ENCODE peak calls at places on chromosome 11, in four cellular contexts. One of them, this sample, is unnamed.

GRCh38 chr11:74682731-74683278 is 48.4 kb downstream of the CHRDL2 start:
- DNase-seq in fibroblast of pulmonary artery: no peak
- DNase-seq in GM23338: peak; percentile 16
- DNase-seq in AG04450: no peak
- DNase-seq in this sample: no peak

GRCh38 chr11:45982656-45983470 is 60.4 kb downstream of the LARGE2 start:
- DNase-seq in fibroblast of pulmonary artery: peak; percentile 92
- DNase-seq in AG04450: peak; percentile 72
- DNase-seq in GM23338: peak; percentile 90
- DNase-seq in this sample: peak; percentile 87

GRCh38 chr11:32426819-32427615 is 8.3 kb downstream of the WT1 start:
- DNase-seq in AG04450: no peak
- DNase-seq in GM23338: peak; percentile 73
- DNase-seq in fibroblast of pulmonary artery: peak; percentile 78
- DNase-seq in this sample: no peak

GRCh38 chr11:93198221-93198650 is 445 bp upstream of the SLC36A4 start:
- DNase-seq in fibroblast of pulmonary artery: peak; percentile 49
- DNase-seq in GM23338: no peak
- DNase-seq in AG04450: no peak
- DNase-seq in this sample: no peak

GRCh38 chr11:21723681-21724080 is 469.2 kb upstream of the ANO5 start:
- DNase-seq in AG04450: no peak
- DNase-seq in GM23338: no peak
- DNase-seq in fibroblast of pulmonary artery: no peak
- DNase-seq in this sample: no peak

GRCh38 chr11:79794484-79795393 is 353.9 kb upstream of the TENM4 start:
- DNase-seq in AG04450: no peak
- DNase-seq in GM23338: peak; percentile 2
- DNase-seq in fibroblast of pulmonary artery: no peak
- DNase-seq in this sample: no peak

GRCh38 chr11:16204261-16204660 is 152.1 kb downstream of the SOX6 start:
- DNase-seq in AG04450: no peak
- DNase-seq in fibroblast of pulmonary artery: no peak
- DNase-seq in GM23338: no peak
- DNase-seq in this sample: no peak

GRCh38 chr11:123438191-123438627 is 8.1 kb downstream of the GRAMD1B start:
- DNase-seq in AG04450: no peak
- DNase-seq in GM23338: peak; percentile 26
- DNase-seq in fibroblast of pulmonary artery: no peak
- DNase-seq in this sample: no peak

GRCh38 chr11:128356992-128357391 is 230.4 kb downstream of the ETS1 start:
- DNase-seq in GM23338: no peak
- DNase-seq in AG04450: no peak
- DNase-seq in fibroblast of pulmonary artery: no peak
- DNase-seq in this sample: no peak

GRCh38 chr11:82225502-82225901 is 508.2 kb downstream of the FAM181B start:
- DNase-seq in fibroblast of pulmonary artery: no peak
- DNase-seq in GM23338: no peak
- DNase-seq in AG04450: no peak
- DNase-seq in this sample: no peak

GRCh38 chr11:82225930-82226329 is 507.7 kb downstream of the FAM181B start:
- DNase-seq in GM23338: peak; percentile 36
- DNase-seq in fibroblast of pulmonary artery: no peak
- DNase-seq in AG04450: no peak
- DNase-seq in this sample: no peak

GRCh38 chr11:82233211-82233610 is 500.5 kb downstream of the FAM181B start:
- DNase-seq in AG04450: no peak
- DNase-seq in GM23338: no peak
- DNase-seq in fibroblast of pulmonary artery: no peak
- DNase-seq in this sample: peak; percentile 8

GRCh38 chr11:82234256-82234655 is 499.4 kb downstream of the FAM181B start:
- DNase-seq in GM23338: no peak
- DNase-seq in AG04450: no peak
- DNase-seq in fibroblast of pulmonary artery: no peak
- DNase-seq in this sample: no peak

DNA sequence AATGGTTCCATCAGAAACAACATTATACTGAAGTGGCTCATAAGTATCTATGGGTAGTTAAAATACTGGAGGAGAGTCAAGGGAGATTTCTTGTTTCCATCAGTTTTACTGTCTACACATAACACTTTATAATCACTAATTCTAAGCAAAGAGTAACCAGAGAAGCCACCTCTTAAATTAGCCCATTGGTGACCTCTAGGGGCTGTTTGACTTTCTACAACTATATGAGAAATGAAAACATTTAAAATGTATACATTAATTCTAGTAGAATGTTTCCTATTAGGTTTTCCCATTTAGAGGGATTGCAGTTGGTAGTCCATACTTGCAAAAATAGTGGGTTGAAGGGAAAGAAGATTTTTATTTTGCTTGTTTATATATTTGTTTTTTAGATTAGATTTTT is 504.3 kb downstream of the FAM181B start:
- DNase-seq in fibroblast of pulmonary artery: peak; percentile 22
- DNase-seq in AG04450: no peak
- DNase-seq in GM23338: peak; percentile 71
- DNase-seq in this sample: peak; percentile 33
- TF ChIP-seq CTCF in fibroblast of pulmonary artery: peak; percentile 12
- TF ChIP-seq CTCF in AG04450: peak; percentile 36
- TF ChIP-seq CTCF in GM23338: peak; percentile 73
- TF ChIP-seq CTCF in this sample: peak; percentile 35

GRCh38 chr11:94912806-94913205 is 60.5 kb downstream of the CWC15 start:
- DNase-seq in fibroblast of pulmonary artery: no peak
- DNase-seq in AG04450: no peak
- DNase-seq in GM23338: no peak
- DNase-seq in this sample: no peak
- H3K4me3 ChIP-seq in fibroblast of pulmonary artery: no peak overlapping the region
- H3K4me3 ChIP-seq in AG04450: no peak overlapping the region
- H3K4me3 ChIP-seq in GM23338: no peak overlapping the region
- H3K4me3 ChIP-seq in this sample: no peak overlapping the region

GRCh38 chr11:120953230-120953558 is 70.7 kb upstream of the TBCEL start:
- DNase-seq in GM23338: no peak
- DNase-seq in AG04450: no peak
- DNase-seq in fibroblast of pulmonary artery: no peak
- DNase-seq in this sample: no peak

GRCh38 chr11:120954381-120954780 is 69.5 kb upstream of the TBCEL start:
- DNase-seq in GM23338: no peak
- DNase-seq in fibroblast of pulmonary artery: no peak
- DNase-seq in AG04450: no peak
- DNase-seq in this sample: no peak

GRCh38 chr11:120950880-120951279 is 73.0 kb upstream of the TBCEL start:
- DNase-seq in AG04450: no peak
- DNase-seq in GM23338: no peak
- DNase-seq in fibroblast of pulmonary artery: no peak
- DNase-seq in this sample: no peak

GRCh38 chr11:120956710-120957500 is 67.0 kb upstream of the TBCEL start:
- DNase-seq in fibroblast of pulmonary artery: no peak
- DNase-seq in AG04450: no peak
- DNase-seq in GM23338: peak; percentile 82
- DNase-seq in this sample: no peak

GRCh38 chr11:120952503-120953229 is 71.2 kb upstream of the TBCEL start:
- DNase-seq in GM23338: peak; percentile 93
- DNase-seq in AG04450: peak; percentile 21
- DNase-seq in fibroblast of pulmonary artery: peak; percentile 77
- DNase-seq in this sample: peak; percentile 67
- TF ChIP-seq CTCF in GM23338: peak; percentile 85
- TF ChIP-seq CTCF in AG04450: peak; percentile 77
- TF ChIP-seq CTCF in fibroblast of pulmonary artery: peak; percentile 68
- TF ChIP-seq CTCF in this sample: peak; percentile 86

DNA sequence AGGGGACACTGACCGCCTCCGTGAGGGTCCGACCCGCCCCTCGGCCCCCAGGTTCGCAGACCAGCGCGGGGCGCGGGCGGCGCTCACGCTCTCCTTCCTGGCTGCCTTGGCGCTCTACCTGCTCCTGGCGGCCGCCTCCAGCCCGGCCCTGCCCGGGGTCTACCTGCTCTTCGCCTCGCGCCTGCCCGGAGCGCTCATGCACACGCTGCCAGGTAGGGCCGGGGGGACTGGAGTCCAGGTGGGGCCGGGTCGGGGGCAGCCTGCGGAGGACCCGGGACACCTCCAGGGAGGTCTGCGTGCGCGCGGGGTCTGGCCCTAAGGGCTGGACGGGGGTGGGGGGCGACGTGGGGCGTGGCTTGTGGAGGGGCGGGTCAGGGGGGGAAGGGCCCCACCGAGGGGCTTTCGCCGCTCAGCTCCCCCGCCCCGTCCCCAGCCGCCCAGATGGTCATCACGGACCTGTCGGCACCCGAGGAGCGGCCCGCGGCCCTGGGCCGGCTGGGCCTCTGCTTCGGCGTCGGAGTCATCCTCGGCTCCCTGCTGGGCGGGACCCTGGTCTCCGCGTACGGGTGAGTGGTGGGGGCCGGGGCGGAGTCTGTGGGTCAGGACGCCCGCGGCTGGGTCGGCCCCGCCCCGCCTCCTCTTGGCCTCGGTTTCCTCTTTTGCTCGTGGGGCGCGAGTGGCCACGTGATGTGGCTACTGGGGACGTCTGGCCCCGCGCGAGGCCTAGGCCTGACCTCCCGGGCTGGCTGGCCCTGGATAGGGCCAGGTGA is 19.9 kb downstream of the PHLDA2 start:
- DNase-seq in AG04450: no peak
- DNase-seq in fibroblast of pulmonary artery: no peak
- DNase-seq in GM23338: peak; percentile 48
- DNase-seq in this sample: no peak
- H3K4me3 ChIP-seq in AG04450: no peak overlapping the region
- H3K4me3 ChIP-seq in fibroblast of pulmonary artery: no peak overlapping the region
- H3K4me3 ChIP-seq in GM23338: peak overlapping the region; percentile 28
- H3K4me3 ChIP-seq in this sample: no peak overlapping the region

GRCh38 chr11:125977333-125977732 is 31.5 kb downstream of the VSIG10L2 start:
- DNase-seq in AG04450: no peak
- DNase-seq in GM23338: no peak
- DNase-seq in fibroblast of pulmonary artery: no peak
- DNase-seq in this sample: no peak
- TF ChIP-seq CTCF in AG04450: no peak
- TF ChIP-seq CTCF in GM23338: no peak
- TF ChIP-seq CTCF in fibroblast of pulmonary artery: no peak
- TF ChIP-seq CTCF in this sample: no peak

DNA sequence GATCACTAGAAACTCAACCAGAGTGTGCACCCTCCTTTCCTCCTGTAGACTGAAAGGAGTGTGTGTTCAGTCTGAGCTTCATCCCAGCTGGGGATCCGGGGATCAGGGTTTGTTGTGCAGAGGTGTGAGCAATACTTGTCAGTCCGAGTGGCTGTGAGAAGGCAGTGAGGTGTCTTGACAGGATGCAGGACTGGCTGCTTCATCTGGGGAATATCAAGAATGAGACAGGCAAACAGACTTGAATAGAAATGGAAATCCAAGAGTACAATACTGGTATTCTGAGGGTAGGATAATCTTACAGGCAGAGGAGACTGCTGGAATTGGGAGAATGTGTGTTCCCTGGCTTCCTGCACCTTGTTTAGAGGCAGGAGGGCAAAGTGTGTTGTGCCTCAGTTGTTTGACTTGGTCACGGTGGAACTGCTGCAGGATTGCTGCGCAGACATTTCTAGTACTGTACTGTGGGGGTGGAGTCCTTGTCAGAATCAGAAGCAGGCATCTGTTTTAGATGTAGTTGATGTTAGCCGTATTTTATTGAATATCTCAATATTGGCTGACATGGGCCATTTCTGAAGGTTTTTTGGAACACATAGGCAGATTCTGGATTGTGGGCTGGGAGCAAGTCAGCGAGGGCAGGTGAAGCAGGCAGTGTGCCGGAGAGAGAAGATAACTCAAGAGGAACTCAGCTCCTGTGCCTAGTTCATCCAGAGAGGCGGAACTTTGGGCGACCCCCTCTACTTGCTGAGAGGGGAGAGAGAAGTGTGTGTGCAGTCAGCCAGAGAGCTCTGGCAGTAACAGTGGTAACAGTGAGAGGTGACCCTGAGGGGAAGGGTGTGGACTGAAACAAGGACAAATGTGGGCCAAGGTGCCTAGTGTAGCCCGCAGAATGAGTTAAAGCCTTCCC is 27.1 kb upstream of the GRK2 start:
- DNase-seq in AG04450: no peak
- DNase-seq in GM23338: no peak
- DNase-seq in fibroblast of pulmonary artery: no peak
- DNase-seq in this sample: no peak
- H3K4me3 ChIP-seq in AG04450: peak overlapping the region; percentile 52
- H3K4me3 ChIP-seq in GM23338: peak overlapping the region; percentile 47
- H3K4me3 ChIP-seq in fibroblast of pulmonary artery: peak overlapping the region; percentile 41
- H3K4me3 ChIP-seq in this sample: peak overlapping the region; percentile 20

GRCh38 chr11:113689711-113690618 is 16.1 kb downstream of the TMPRSS5 start:
- DNase-seq in GM23338: no peak
- DNase-seq in AG04450: no peak
- DNase-seq in fibroblast of pulmonary artery: no peak
- DNase-seq in this sample: no peak

GRCh38 chr11:113694390-113694789 is 11.7 kb downstream of the TMPRSS5 start:
- DNase-seq in GM23338: no peak
- DNase-seq in AG04450: no peak
- DNase-seq in fibroblast of pulmonary artery: no peak
- DNase-seq in this sample: no peak

GRCh38 chr11:113693030-113693429 is 13.1 kb downstream of the TMPRSS5 start:
- DNase-seq in fibroblast of pulmonary artery: no peak
- DNase-seq in AG04450: no peak
- DNase-seq in GM23338: no peak
- DNase-seq in this sample: no peak

GRCh38 chr11:113695207-113695606 is 10.9 kb downstream of the TMPRSS5 start:
- DNase-seq in AG04450: no peak
- DNase-seq in fibroblast of pulmonary artery: no peak
- DNase-seq in GM23338: no peak
- DNase-seq in this sample: no peak

GRCh38 chr11:113690619-113691569 is 15.2 kb downstream of the TMPRSS5 start:
- DNase-seq in GM23338: peak; percentile 83
- DNase-seq in AG04450: no peak
- DNase-seq in fibroblast of pulmonary artery: peak; percentile 50
- DNase-seq in this sample: peak; percentile 73
- TF ChIP-seq CTCF in GM23338: peak; percentile 93
- TF ChIP-seq CTCF in AG04450: no peak
- TF ChIP-seq CTCF in fibroblast of pulmonary artery: peak; percentile 24
- TF ChIP-seq CTCF in this sample: peak; percentile 42

GRCh38 chr11:63668396-63668795 is 2.8 kb downstream of the ATL3 start:
- DNase-seq in AG04450: no peak
- DNase-seq in GM23338: no peak
- DNase-seq in fibroblast of pulmonary artery: no peak
- DNase-seq in this sample: no peak
- H3K4me3 ChIP-seq in AG04450: peak overlapping the region; percentile 32
- H3K4me3 ChIP-seq in GM23338: no peak overlapping the region
- H3K4me3 ChIP-seq in fibroblast of pulmonary artery: no peak overlapping the region
- H3K4me3 ChIP-seq in this sample: no peak overlapping the region

This sample was measured in astrocyte of the spinal cord.